ENCODE peak calls at places on chromosomes 16 and 17, in five cellular contexts. I, R, T, N and S are unnamed samples.

GRCh38 chr17:18093616-18094408 is 6.1 kb downstream of the DRG2 start:
- DNase-seq in I (no peak), R (no peak), T (no peak), N (no peak), S (no peak)

GRCh38 chr17:42673266-42673884 is 3.4 kb downstream of the PLEKHH3 start:
- DNase-seq in I (no peak), R (no peak), T (no peak), N (peak), S (no peak)

GRCh38 chr17:46108120-46108519 is 85.1 kb downstream of the KANSL1 start:
- DNase-seq in I (no peak), R (no peak), T (no peak), N (no peak), S (no peak)

GRCh38 chr17:73698966-73699365 is 54.7 kb upstream of the SDK2 start:
- DNase-seq in I (no peak), R (no peak), T (no peak), N (no peak), S (no peak)

GRCh38 chr16:87635541-87636049 is 33.3 kb downstream of the JPH3 start:
- DNase-seq in I (peak), R (peak), T (peak), N (peak), S (peak)

GRCh38 chr16:85302848-85303353 is 190.6 kb upstream of the CIBAR2 start:
- DNase-seq in I (no peak), R (no peak), T (no peak), N (no peak), S (no peak)

GRCh38 chr16:56257260-56257659 is 66.0 kb downstream of the GNAO1 start:
- DNase-seq in I (no peak), R (no peak), T (peak), N (peak), S (no peak)

GRCh38 chr16:3020604-3021448 is 658 bp downstream of the TNFRSF12A start:
- DNase-seq in I (peak), R (peak), T (peak), N (peak), S (peak)

GRCh38 chr17:76667356-76667755 is 23.8 kb upstream of the ST6GALNAC1 start:
- DNase-seq in I (no peak), R (no peak), T (no peak), N (no peak), S (no peak)

GRCh38 chr16:12951392-12951791 is 50.0 kb downstream of the SHISA9 start:
- DNase-seq in I (no peak), R (no peak), T (no peak), N (no peak), S (no peak)
- H3K4me3 ChIP-seq in I (no peak), R (no peak), T (no peak), N (no peak), S (no peak)

GRCh38 chr16:14325502-14325901 is 254.4 kb downstream of the MRTFB start:
- DNase-seq in I (no peak), R (no peak), T (no peak), N (no peak), S (no peak)
- H3K27ac ChIP-seq in I (no peak), R (no peak), T (peak), N (no peak), S (no peak)

DNA sequence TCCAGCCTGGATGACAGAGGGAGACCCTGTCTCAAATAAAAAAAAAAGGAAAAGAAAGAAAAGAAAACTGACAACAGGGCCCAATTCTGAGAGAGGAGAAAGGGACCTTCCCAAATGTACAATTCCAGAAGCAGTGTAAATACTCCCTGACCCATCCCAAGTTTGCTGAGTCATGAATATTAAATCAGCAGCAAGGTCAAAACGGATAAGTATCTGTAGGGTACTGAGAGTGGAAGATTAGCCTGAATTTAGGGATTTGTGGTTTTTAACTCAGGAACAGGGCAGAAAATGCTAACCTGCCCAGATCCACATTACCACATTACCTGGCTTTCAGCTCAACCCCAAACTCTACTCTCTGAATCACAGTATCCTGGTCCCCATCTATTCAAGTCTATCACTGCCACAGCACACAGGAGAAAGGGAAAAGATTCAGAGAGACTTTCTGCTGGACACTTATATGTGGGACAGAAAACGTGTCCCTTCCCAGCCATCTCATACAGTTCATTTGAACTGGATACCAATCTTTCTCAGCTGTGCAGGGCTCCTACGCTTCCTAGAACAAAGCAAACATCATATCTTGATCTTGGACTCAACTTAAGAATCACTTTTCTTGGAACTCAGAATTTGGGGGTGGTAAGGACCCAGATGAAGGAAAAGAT is 2.9 kb downstream of the FXR2 start:
- DNase-seq in I (no peak), R (no peak), T (no peak), N (no peak), S (no peak)
- H3K4me3 ChIP-seq in I (no peak), R (no peak), T (no peak), N (no peak), S (no peak)

GRCh38 chr16:19118938-19119431 is 5.2 kb downstream of the ITPRIPL2 start:
- DNase-seq in I (peak), R (no peak), T (peak), N (peak), S (peak)

GRCh38 chr16:19119564-19119963 is 5.8 kb downstream of the ITPRIPL2 start:
- DNase-seq in I (peak), R (no peak), T (no peak), N (no peak), S (no peak)

GRCh38 chr16:19115148-19116021 is 1.6 kb downstream of the ITPRIPL2 start:
- DNase-seq in I (no peak), R (no peak), T (no peak), N (no peak), S (no peak)

GRCh38 chr16:19114359-19115147 is 789 bp downstream of the ITPRIPL2 start:
- DNase-seq in I (peak), R (peak), T (peak), N (peak), S (peak)

GRCh38 chr16:19116711-19117449 is 3.1 kb downstream of the ITPRIPL2 start:
- DNase-seq in I (no peak), R (no peak), T (no peak), N (no peak), S (no peak)
- H3K27ac ChIP-seq in I (peak), R (no peak), T (peak), N (peak), S (no peak)

GRCh38 chr16:23187341-23187740 is 4.8 kb downstream of the SCNN1G start:
- DNase-seq in I (no peak), R (no peak), T (no peak), N (no peak), S (no peak)
- H3K4me3 ChIP-seq in I (no peak), R (no peak), T (no peak), N (no peak), S (no peak)

GRCh38 chr17:78400581-78401240 is 22.3 kb downstream of the PGS1 start:
- DNase-seq in I (no peak), R (no peak), T (no peak), N (no peak), S (no peak)
- H3K27ac ChIP-seq in I (no peak), R (no peak), T (no peak), N (no peak), S (no peak)

GRCh38 chr17:72561266-72561665 is 440.4 kb downstream of the SOX9 start:
- DNase-seq in I (no peak), R (no peak), T (no peak), N (no peak), S (peak)

GRCh38 chr17:72558971-72559476 is 438.2 kb downstream of the SOX9 start:
- DNase-seq in I (no peak), R (no peak), T (no peak), N (no peak), S (no peak)

GRCh38 chr17:72562628-72563188 is 441.9 kb downstream of the SOX9 start:
- DNase-seq in I (no peak), R (no peak), T (no peak), N (no peak), S (no peak)

GRCh38 chr17:72561680-72562079 is 440.9 kb downstream of the SOX9 start:
- DNase-seq in I (no peak), R (no peak), T (no peak), N (no peak), S (peak)

DNA sequence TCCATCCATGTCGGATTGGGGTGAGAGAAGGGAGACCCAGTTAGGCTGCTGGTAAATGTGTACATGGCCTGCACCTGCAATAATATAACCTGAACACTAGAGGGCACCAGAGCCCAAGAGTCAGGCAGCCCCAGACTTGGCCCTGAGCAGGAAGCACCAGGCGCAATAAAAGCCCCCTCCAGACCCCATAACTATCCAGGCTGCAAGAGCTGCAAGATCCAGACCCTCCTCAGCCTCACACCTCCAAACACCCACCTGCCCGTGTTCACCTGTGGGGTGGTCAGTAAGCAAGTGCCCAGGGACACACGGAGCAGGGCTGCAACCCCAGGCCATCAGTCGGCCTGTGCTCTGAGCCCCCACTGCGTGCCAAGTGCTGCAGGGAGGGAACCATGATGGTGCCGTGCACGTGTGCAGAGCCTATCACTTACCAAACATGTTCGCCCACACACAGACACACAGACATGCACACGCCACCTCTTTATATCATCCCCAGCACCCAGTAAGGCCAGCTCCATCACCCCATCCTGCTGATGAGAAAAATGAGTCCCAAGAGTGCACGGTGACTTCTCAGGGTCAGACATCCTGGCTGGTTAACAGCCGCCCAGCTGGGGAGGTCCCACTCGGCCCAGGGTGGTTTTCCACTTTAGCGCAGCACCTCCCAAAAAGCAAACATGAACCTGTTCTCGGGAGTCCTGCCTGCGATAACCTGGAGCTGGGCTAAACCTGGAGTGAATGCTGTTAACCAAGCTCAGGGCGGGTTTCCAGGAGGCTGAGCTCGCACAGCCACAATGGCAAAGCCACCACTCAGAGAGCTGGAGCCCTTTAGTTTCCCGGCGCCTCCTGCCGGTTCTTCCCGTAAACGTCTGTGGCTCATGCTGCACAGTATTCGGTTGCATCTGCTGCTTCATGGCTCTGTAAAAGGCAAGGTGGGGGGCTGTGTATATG is 439.8 kb downstream of the SOX9 start:
- DNase-seq in I (peak), R (peak), T (no peak), N (no peak), S (peak)
- H3K4me3 ChIP-seq in I (no peak), R (no peak), T (no peak), N (no peak), S (no peak)

DNA sequence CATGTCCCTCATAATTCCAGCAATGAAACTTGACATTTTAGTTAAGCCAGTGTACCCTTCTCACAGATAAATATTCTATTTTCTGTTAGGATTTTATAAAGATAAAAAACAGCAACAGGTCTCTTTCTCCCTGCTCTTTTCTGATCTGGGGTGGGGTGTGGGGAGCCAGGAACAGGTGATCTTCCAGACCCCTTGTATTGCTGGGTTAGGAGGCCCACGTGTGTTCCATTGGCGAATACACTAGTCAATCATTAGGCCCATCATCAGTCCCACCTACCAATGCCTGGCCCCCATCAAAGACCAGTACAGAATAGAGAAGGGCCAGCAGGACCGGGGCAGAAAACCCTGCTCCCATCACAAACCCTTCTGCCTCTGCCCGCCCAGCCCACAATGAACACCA is 40.3 kb upstream of the TOB1 start:
- DNase-seq in I (no peak), R (no peak), T (no peak), N (no peak), S (no peak)
- H3K27ac ChIP-seq in I (peak), R (no peak), T (no peak), N (no peak), S (no peak)

GRCh38 chr16:15853021-15853420 is 3.8 kb downstream of the MYH11 start:
- DNase-seq in I (no peak), R (no peak), T (no peak), N (no peak), S (no peak)
- H3K4me3 ChIP-seq in I (no peak), R (no peak), T (peak), N (peak), S (peak)